ENCODE peak calls at places on chromosome 11, in nine cellular contexts. N, I, X, W, O, H, Z, C and M are unnamed samples. For H3K9me2, the result is how much of the 10 kb centered on the place peaks cover.

GRCh38 chr11:12089041-12089440 is 21.3 kb upstream of the MICAL2 start:
- DNase-seq in N (no peak), I (no peak), X (no peak), W (no peak), O (no peak), H (no peak), Z (no peak), C (no peak), M (no peak)

GRCh38 chr11:96105944-96106343 is 182.0 kb upstream of the MTMR2 start:
- DNase-seq in N (no peak), I (no peak), X (no peak), W (no peak), O (no peak), H (no peak), Z (no peak), C (no peak), M (no peak)

GRCh38 chr11:46710821-46711269 is 8.2 kb upstream of the F2 start:
- DNase-seq in N (peak), I (no peak), X (no peak), W (no peak), O (no peak), H (peak), Z (no peak), C (no peak), M (no peak)

GRCh38 chr11:116537736-116538135 is 235.1 kb downstream of the BUD13 start:
- DNase-seq in N (no peak), I (no peak), X (no peak), W (no peak), O (no peak), H (no peak), Z (no peak), C (no peak), M (no peak)

GRCh38 chr11:36478700-36479329 is 31.3 kb downstream of the TRAF6 start:
- DNase-seq in N (peak), I (peak), X (peak), W (peak), O (peak), H (peak), Z (peak), C (peak), M (peak)

GRCh38 chr11:112050721-112051120 is 23.1 kb downstream of the PIH1D2 start:
- DNase-seq in N (no peak), I (no peak), X (no peak), W (peak), O (no peak), H (no peak), Z (peak), C (no peak), M (peak)

GRCh38 chr11:66981976-66982578 is 7.0 kb downstream of the C11orf86 start:
- DNase-seq in N (peak), I (peak), X (no peak), W (no peak), O (peak), H (peak), Z (peak), C (peak), M (peak)

GRCh38 chr11:83284501-83285051 is 1.6 kb downstream of the CCDC90B start:
- DNase-seq in N (no peak), I (no peak), X (no peak), W (no peak), O (no peak), H (peak), Z (no peak), C (no peak), M (no peak)

GRCh38 chr11:3971756-3972404 is 116.4 kb downstream of the STIM1 start:
- DNase-seq in N (peak), I (no peak), X (no peak), W (no peak), O (no peak), H (peak), Z (no peak), C (peak), M (peak)

GRCh38 chr11:111540921-111541208 is 345 bp downstream of the LAYN start:
- DNase-seq in N (no peak), I (no peak), X (no peak), W (no peak), O (no peak), H (no peak), Z (no peak), C (no peak), M (no peak)

GRCh38 chr11:111586305-111586915 is 15.8 kb upstream of the SIK2 start:
- DNase-seq in N (peak), I (peak), X (peak), W (peak), O (peak), H (peak), Z (peak), C (peak), M (peak)

GRCh38 chr11:3109921-3110706 is 52.9 kb upstream of the CARS1 start:
- DNase-seq in N (peak), I (peak), X (peak), W (peak), O (peak), H (peak), Z (peak), C (no peak), M (peak)

GRCh38 chr11:67484847-67485311 is 2.1 kb downstream of the AIP start:
- DNase-seq in N (no peak), I (no peak), X (no peak), W (peak), O (no peak), H (no peak), Z (no peak), C (peak), M (peak)

GRCh38 chr11:58024601-58025091 is 965 bp downstream of the OR9Q1 start:
- DNase-seq in N (no peak), I (no peak), X (no peak), W (no peak), O (no peak), H (peak), Z (no peak), C (no peak), M (no peak)

GRCh38 chr11:40149721-40150120 is 1309.7 kb downstream of the LRRC4C start:
- DNase-seq in N (no peak), I (no peak), X (no peak), W (no peak), O (no peak), H (no peak), Z (no peak), C (no peak), M (no peak)

GRCh38 chr11:123284454-123284853 is 89.4 kb upstream of the CLMP start:
- DNase-seq in N (no peak), I (no peak), X (no peak), W (no peak), O (no peak), H (no peak), Z (no peak), C (no peak), M (no peak)

GRCh38 chr11:95877288-95877687 is 46.6 kb downstream of the MTMR2 start:
- DNase-seq in N (peak), I (no peak), X (no peak), W (no peak), O (no peak), H (peak), Z (no peak), C (peak), M (no peak)

GRCh38 chr11:62088331-62088933 is 35.4 kb upstream of the INCENP start:
- DNase-seq in N (peak), I (no peak), X (peak), W (peak), O (no peak), H (no peak), Z (no peak), C (no peak), M (no peak)
- H3K9me2 ChIP-seq in N (under half), I (under half), X (under half), W (under half), O (under half), H (under half), Z (under half), C (under half), M (under half)

DNA sequence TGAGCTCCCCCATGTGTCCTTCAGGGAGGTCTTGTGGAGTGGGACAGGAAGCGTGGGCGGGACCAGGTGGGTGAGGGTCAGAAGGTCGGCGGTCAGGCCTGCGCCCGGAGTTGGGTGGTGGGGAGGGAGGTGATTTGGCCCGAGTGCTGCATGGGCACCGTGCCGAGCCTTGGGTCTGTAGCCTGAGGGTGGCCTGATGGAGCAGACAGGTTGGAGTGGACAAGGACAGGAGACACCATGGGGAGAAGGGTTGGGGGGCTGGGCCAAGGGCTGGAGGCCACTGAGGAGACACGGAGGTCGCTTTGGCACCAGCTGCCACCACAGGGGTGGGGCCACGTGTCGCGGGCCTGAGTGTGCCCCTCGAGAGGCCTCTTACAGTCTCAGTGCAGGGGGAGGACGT is 53.1 kb downstream of the AP2A2 start:
- DNase-seq in N (no peak), I (no peak), X (no peak), W (no peak), O (no peak), H (no peak), Z (no peak), C (no peak), M (no peak)
- H3K9me2 ChIP-seq in N (under half), I (under half), X (under half), W (under half), O (under half), H (under half), Z (under half), C (under half), M (under half)

GRCh38 chr11:76670475-76671235 is at the start of gene LRRC32:
- DNase-seq in N (no peak), I (peak), X (peak), W (peak), O (no peak), H (peak), Z (no peak), C (no peak), M (peak)
- H3K9me2 ChIP-seq in N (under half), I (under half), X (under half), W (under half), O (under half), H (under half), Z (under half), C (under half), M (under half)

GRCh38 chr11:73216466-73216865 is 1.6 kb upstream of the P2RY2 start:
- DNase-seq in N (no peak), I (no peak), X (no peak), W (no peak), O (no peak), H (no peak), Z (no peak), C (no peak), M (no peak)
- H3K9me2 ChIP-seq in N (under half), I (under half), X (under half), W (under half), O (under half), H (under half), Z (under half), C (under half), M (under half)

DNA sequence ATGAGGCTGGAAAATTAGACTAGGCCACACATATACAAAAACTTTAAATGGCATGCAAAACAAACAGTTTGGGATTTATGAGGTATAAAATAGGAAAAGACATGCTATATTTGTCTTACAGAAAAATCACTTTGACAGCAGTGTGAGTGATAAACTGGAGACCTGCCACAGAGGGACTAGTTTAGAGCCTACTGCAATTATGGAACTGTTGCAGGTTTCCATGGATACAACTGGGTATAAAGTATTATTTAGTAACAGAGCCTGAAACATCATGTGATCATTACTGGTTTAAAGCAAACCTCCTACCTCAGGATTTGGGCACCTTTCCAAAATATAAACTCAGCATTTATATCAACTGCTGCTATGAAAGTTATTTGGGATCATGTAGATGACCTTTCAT is 1032.5 kb downstream of the DLG2 start:
- DNase-seq in N (no peak), I (no peak), X (no peak), W (no peak), O (no peak), H (no peak), Z (no peak), C (no peak), M (no peak)
- H3K9me2 ChIP-seq in N (under half), I (under half), X (under half), W (under half), O (under half), H (under half), Z (under half), C (under half), M (under half)

GRCh38 chr11:124943731-124944130 is 7.9 kb upstream of the HEPACAM start:
- DNase-seq in N (no peak), I (no peak), X (no peak), W (no peak), O (no peak), H (no peak), Z (no peak), C (no peak), M (no peak)

GRCh38 chr11:124942446-124943202 is 6.8 kb upstream of the HEPACAM start:
- DNase-seq in N (no peak), I (no peak), X (no peak), W (no peak), O (no peak), H (no peak), Z (no peak), C (no peak), M (no peak)

GRCh38 chr11:124941703-124942102 is 5.9 kb upstream of the HEPACAM start:
- DNase-seq in N (no peak), I (no peak), X (no peak), W (no peak), O (no peak), H (no peak), Z (no peak), C (no peak), M (no peak)

GRCh38 chr11:124944565-124944964 is 8.7 kb upstream of the HEPACAM start:
- DNase-seq in N (no peak), I (no peak), X (no peak), W (no peak), O (no peak), H (no peak), Z (no peak), C (no peak), M (no peak)

GRCh38 chr11:124943242-124943641 is 7.4 kb upstream of the HEPACAM start:
- DNase-seq in N (no peak), I (no peak), X (no peak), W (no peak), O (no peak), H (no peak), Z (no peak), C (no peak), M (no peak)
- H3K9me2 ChIP-seq in N (under half), I (under half), X (under half), W (under half), O (under half), H (under half), Z (under half), C (under half), M (under half)